ENCODE peak calls at places on chromosomes 11 and 22, in six cellular contexts. Q, U, M, R, N and F are unnamed samples.

GRCh38 chr11:10418950-10419310 is 36.1 kb upstream of the AMPD3 start:
- DNase-seq in Q (no peak), U (no peak), M (no peak), R (no peak), N (no peak), F (no peak)

GRCh38 chr11:64876835-64877341 is 1.5 kb downstream of the EHD1 start:
- DNase-seq in Q (no peak), U (peak; percentile 60), M (no peak), R (no peak), N (no peak), F (no peak)

GRCh38 chr11:69636512-69636866 is 4.5 kb upstream of the CCND1 start:
- DNase-seq in Q (no peak), U (peak; percentile 16), M (no peak), R (peak; percentile 83), N (peak; percentile 73), F (no peak)

GRCh38 chr22:41668971-41669911 is 19.4 kb downstream of the SNU13 start:
- DNase-seq in Q (no peak), U (no peak), M (no peak), R (no peak), N (no peak), F (no peak)

GRCh38 chr11:12785901-12786300 is 111.7 kb downstream of the TEAD1 start:
- DNase-seq in Q (no peak), U (no peak), M (peak; percentile 95), R (no peak), N (no peak), F (no peak)

GRCh38 chr11:2471048-2471803 is 26.4 kb downstream of the KCNQ1 start:
- DNase-seq in Q (no peak), U (no peak), M (no peak), R (no peak), N (no peak), F (no peak)

GRCh38 chr11:86676533-86677154 is 4.2 kb upstream of the ME3 start:
- DNase-seq in Q (peak; percentile 26), U (no peak), M (peak; percentile 22), R (no peak), N (peak; percentile 78), F (no peak)

GRCh38 chr22:35022291-35022690 is 43.7 kb upstream of the ISX start:
- DNase-seq in Q (no peak), U (no peak), M (no peak), R (no peak), N (no peak), F (no peak)

GRCh38 chr11:8019671-8020597 is 32.8 kb downstream of the EIF3F start:
- DNase-seq in Q (no peak), U (no peak), M (peak; percentile 41), R (no peak), N (peak; percentile 54), F (peak; percentile 75)

GRCh38 chr22:40348025-40348658 is 1.8 kb downstream of the ADSL start:
- DNase-seq in Q (peak; percentile 81), U (no peak), M (peak; percentile 24), R (no peak), N (peak; percentile 67), F (peak; percentile 42)

GRCh38 chr11:59822989-59823566 is 12.5 kb upstream of the MRPL16 start:
- DNase-seq in Q (peak; percentile 82), U (no peak), M (peak; percentile 66), R (no peak), N (peak; percentile 32), F (no peak)

GRCh38 chr22:27726344-27726725 is 75.2 kb downstream of the MN1 start:
- DNase-seq in Q (no peak), U (no peak), M (no peak), R (no peak), N (no peak), F (no peak)

GRCh38 chr11:117840881-117841581 is 16.5 kb upstream of the FXYD2 start:
- DNase-seq in Q (no peak), U (no peak), M (no peak), R (peak; percentile 3), N (no peak), F (no peak)

GRCh38 chr11:19301336-19301735 is 60.6 kb upstream of the E2F8 start:
- DNase-seq in Q (no peak), U (no peak), M (no peak), R (no peak), N (no peak), F (no peak)

GRCh38 chr22:37752189-37753061 is 55.3 kb upstream of the GCAT start:
- DNase-seq in Q (no peak), U (no peak), M (peak; percentile 31), R (peak; percentile 95), N (peak; percentile 52), F (peak; percentile 92)

GRCh38 chr11:30583505-30584280 is 2.5 kb downstream of the MPPED2 start:
- DNase-seq in Q (no peak), U (peak; percentile 11), M (no peak), R (peak; percentile 20), N (peak; percentile 27), F (peak; percentile 22)

GRCh38 chr11:44618561-44619425 is 53.3 kb downstream of the CD82 start:
- DNase-seq in Q (no peak), U (no peak), M (no peak), R (peak; percentile 12), N (no peak), F (peak; percentile 20)

GRCh38 chr22:21026783-21027692 is 5.3 kb downstream of the SLC7A4 start:
- DNase-seq in Q (no peak), U (no peak), M (no peak), R (peak; percentile 49), N (no peak), F (no peak)

GRCh38 chr22:18070556-18071306 is 7.1 kb upstream of the PEX26 start:
- DNase-seq in Q (no peak), U (no peak), M (peak; percentile 13), R (no peak), N (no peak), F (no peak)